ENCODE peak calls at places on chromosomes 5 and 9, in six cellular contexts. One of them, this sample, is unnamed.

GRCh38 chr9:131714821-131715220 is 25.1 kb downstream of the RAPGEF1 start:
- DNase-seq in NCI-H2171: no peak
- DNase-seq in PC-3: no peak
- DNase-seq in epithelial cell of esophagus: no peak
- DNase-seq in NB4: no peak
- DNase-seq in AG04450: no peak
- DNase-seq in this sample: no peak

GRCh38 chr9:19999491-20000057 is 210.7 kb upstream of the SLC24A2 start:
- DNase-seq in NCI-H2171: no peak
- DNase-seq in PC-3: peak; percentile 93
- DNase-seq in epithelial cell of esophagus: peak; percentile 96
- DNase-seq in NB4: peak; percentile 53
- DNase-seq in AG04450: no peak
- DNase-seq in this sample: no peak

GRCh38 chr5:138033916-138034315 is 1.0 kb upstream of the FAM13B start:
- DNase-seq in NCI-H2171: no peak
- DNase-seq in PC-3: peak; percentile 45
- DNase-seq in epithelial cell of esophagus: peak; percentile 45
- DNase-seq in NB4: no peak
- DNase-seq in AG04450: no peak
- DNase-seq in this sample: no peak

GRCh38 chr9:125932012-125932411 is 184.8 kb downstream of the PBX3 start:
- DNase-seq in NCI-H2171: no peak
- DNase-seq in PC-3: peak; percentile 96
- DNase-seq in epithelial cell of esophagus: peak; percentile 99
- DNase-seq in NB4: no peak
- DNase-seq in AG04450: peak; percentile 93
- DNase-seq in this sample: no peak

GRCh38 chr5:159965031-159965837 is 43.7 kb upstream of the TTC1 start:
- DNase-seq in NCI-H2171: no peak
- DNase-seq in PC-3: peak; percentile 69
- DNase-seq in epithelial cell of esophagus: peak; percentile 63
- DNase-seq in NB4: peak; percentile 55
- DNase-seq in AG04450: no peak
- DNase-seq in this sample: peak; percentile 43

GRCh38 chr9:88971131-88971960 is 19.9 kb upstream of the S1PR3 start:
- DNase-seq in NCI-H2171: no peak
- DNase-seq in PC-3: no peak
- DNase-seq in epithelial cell of esophagus: no peak
- DNase-seq in NB4: no peak
- DNase-seq in AG04450: no peak
- DNase-seq in this sample: no peak

GRCh38 chr9:77177894-77178794 is 810 bp downstream of the VPS13A start:
- DNase-seq in NCI-H2171: peak; percentile 26
- DNase-seq in PC-3: peak; percentile 10
- DNase-seq in epithelial cell of esophagus: peak; percentile 33
- DNase-seq in NB4: peak; percentile 69
- DNase-seq in AG04450: no peak
- DNase-seq in this sample: peak; percentile 62

GRCh38 chr9:93574900-93575705 is 1.3 kb upstream of the PHF2 start:
- DNase-seq in NCI-H2171: no peak
- DNase-seq in PC-3: no peak
- DNase-seq in epithelial cell of esophagus: no peak
- DNase-seq in NB4: no peak
- DNase-seq in AG04450: no peak
- DNase-seq in this sample: no peak

GRCh38 chr9:136847065-136847826 is 2.0 kb upstream of the PHPT1 start:
- DNase-seq in NCI-H2171: peak; percentile 47
- DNase-seq in PC-3: peak; percentile 41
- DNase-seq in epithelial cell of esophagus: peak; percentile 85
- DNase-seq in NB4: peak; percentile 68
- DNase-seq in AG04450: no peak
- DNase-seq in this sample: no peak

GRCh38 chr5:53362521-53362941 is 117.9 kb upstream of the FST start:
- DNase-seq in NCI-H2171: no peak
- DNase-seq in PC-3: peak; percentile 97
- DNase-seq in epithelial cell of esophagus: peak; percentile 99
- DNase-seq in NB4: no peak
- DNase-seq in AG04450: peak; percentile 77
- DNase-seq in this sample: no peak

GRCh38 chr9:83142389-83142788 is 79.4 kb upstream of the RASEF start:
- DNase-seq in NCI-H2171: no peak
- DNase-seq in PC-3: no peak
- DNase-seq in epithelial cell of esophagus: no peak
- DNase-seq in NB4: no peak
- DNase-seq in AG04450: no peak
- DNase-seq in this sample: no peak

GRCh38 chr5:81067406-81067805 is 107.2 kb downstream of the RASGRF2 start:
- DNase-seq in NCI-H2171: no peak
- DNase-seq in PC-3: no peak
- DNase-seq in epithelial cell of esophagus: no peak
- DNase-seq in NB4: no peak
- DNase-seq in AG04450: no peak
- DNase-seq in this sample: no peak

GRCh38 chr9:21110708-21111576 is 30.7 kb downstream of the IFNW1 start:
- DNase-seq in NCI-H2171: peak; percentile 25
- DNase-seq in PC-3: peak; percentile 79
- DNase-seq in epithelial cell of esophagus: peak; percentile 81
- DNase-seq in NB4: peak; percentile 92
- DNase-seq in AG04450: peak; percentile 56
- DNase-seq in this sample: peak; percentile 81

GRCh38 chr9:18023332-18023731 is 444.5 kb downstream of the SH3GL2 start:
- DNase-seq in NCI-H2171: no peak
- DNase-seq in PC-3: no peak
- DNase-seq in epithelial cell of esophagus: no peak
- DNase-seq in NB4: no peak
- DNase-seq in AG04450: no peak
- DNase-seq in this sample: no peak

GRCh38 chr5:6556089-6556801 is 76.6 kb downstream of the NSUN2 start:
- DNase-seq in NCI-H2171: no peak
- DNase-seq in PC-3: peak; percentile 32
- DNase-seq in epithelial cell of esophagus: no peak
- DNase-seq in NB4: no peak
- DNase-seq in AG04450: no peak
- DNase-seq in this sample: no peak

GRCh38 chr5:59025734-59026133 is 442.9 kb downstream of the RAB3C start:
- DNase-seq in NCI-H2171: no peak
- DNase-seq in PC-3: no peak
- DNase-seq in epithelial cell of esophagus: no peak
- DNase-seq in NB4: no peak
- DNase-seq in AG04450: no peak
- DNase-seq in this sample: no peak

GRCh38 chr5:41908374-41909079 is 4.4 kb downstream of the RIMOC1 start:
- DNase-seq in NCI-H2171: no peak
- DNase-seq in PC-3: no peak
- DNase-seq in epithelial cell of esophagus: peak; percentile 53
- DNase-seq in NB4: peak; percentile 22
- DNase-seq in AG04450: peak; percentile 29
- DNase-seq in this sample: peak; percentile 65

GRCh38 chr5:103546858-103547257 is 15.7 kb downstream of the NUDT12 start:
- DNase-seq in NCI-H2171: no peak
- DNase-seq in PC-3: no peak
- DNase-seq in epithelial cell of esophagus: no peak
- DNase-seq in NB4: no peak
- DNase-seq in AG04450: no peak
- DNase-seq in this sample: no peak

GRCh38 chr5:109451161-109451560 is 41.4 kb upstream of the PJA2 start:
- DNase-seq in NCI-H2171: no peak
- DNase-seq in PC-3: no peak
- DNase-seq in epithelial cell of esophagus: no peak
- DNase-seq in NB4: no peak
- DNase-seq in AG04450: no peak
- DNase-seq in this sample: no peak

GRCh38 chr5:135050244-135050767 is 16.3 kb upstream of the PITX1 start:
- DNase-seq in NCI-H2171: no peak
- DNase-seq in PC-3: no peak
- DNase-seq in epithelial cell of esophagus: no peak
- DNase-seq in NB4: no peak
- DNase-seq in AG04450: no peak
- DNase-seq in this sample: no peak

GRCh38 chr9:34190996-34191892 is 12.4 kb downstream of the UBAP1 start:
- DNase-seq in NCI-H2171: no peak
- DNase-seq in PC-3: peak; percentile 28
- DNase-seq in epithelial cell of esophagus: peak; percentile 42
- DNase-seq in NB4: peak; percentile 33
- DNase-seq in AG04450: no peak
- DNase-seq in this sample: no peak

GRCh38 chr5:170200876-170201275 is 31.9 kb upstream of the C5orf58 start:
- DNase-seq in NCI-H2171: no peak
- DNase-seq in PC-3: peak; percentile 40
- DNase-seq in epithelial cell of esophagus: no peak
- DNase-seq in NB4: no peak
- DNase-seq in AG04450: no peak
- DNase-seq in this sample: no peak

GRCh38 chr5:101045689-101046088 is 142.6 kb upstream of the ST8SIA4 start:
- DNase-seq in NCI-H2171: no peak
- DNase-seq in PC-3: peak; percentile 44
- DNase-seq in epithelial cell of esophagus: peak; percentile 13
- DNase-seq in NB4: peak; percentile 25
- DNase-seq in AG04450: no peak
- DNase-seq in this sample: peak; percentile 13

GRCh38 chr5:174825587-174825986 is 101.2 kb downstream of the MSX2 start:
- DNase-seq in NCI-H2171: no peak
- DNase-seq in PC-3: no peak
- DNase-seq in epithelial cell of esophagus: no peak
- DNase-seq in NB4: no peak
- DNase-seq in AG04450: no peak
- DNase-seq in this sample: no peak

GRCh38 chr9:120808931-120809330 is 15.7 kb upstream of the FBXW2 start:
- DNase-seq in NCI-H2171: no peak
- DNase-seq in PC-3: no peak
- DNase-seq in epithelial cell of esophagus: no peak
- DNase-seq in NB4: no peak
- DNase-seq in AG04450: no peak
- DNase-seq in this sample: no peak

GRCh38 chr5:171946382-171946781 is 60.1 kb downstream of the FBXW11 start:
- DNase-seq in NCI-H2171: no peak
- DNase-seq in PC-3: peak; percentile 25
- DNase-seq in epithelial cell of esophagus: no peak
- DNase-seq in NB4: no peak
- DNase-seq in AG04450: no peak
- DNase-seq in this sample: no peak

GRCh38 chr5:122965111-122965510 is 71.4 kb downstream of the PPIC start:
- DNase-seq in NCI-H2171: no peak
- DNase-seq in PC-3: no peak
- DNase-seq in epithelial cell of esophagus: no peak
- DNase-seq in NB4: no peak
- DNase-seq in AG04450: no peak
- DNase-seq in this sample: no peak

GRCh38 chr9:5008206-5008605 is 23.1 kb downstream of the JAK2 start:
- DNase-seq in NCI-H2171: no peak
- DNase-seq in PC-3: no peak
- DNase-seq in epithelial cell of esophagus: no peak
- DNase-seq in NB4: no peak
- DNase-seq in AG04450: no peak
- DNase-seq in this sample: no peak

GRCh38 chr5:151047814-151048425 is 27.5 kb downstream of the GPX3 start:
- DNase-seq in NCI-H2171: no peak
- DNase-seq in PC-3: peak; percentile 22
- DNase-seq in epithelial cell of esophagus: peak; percentile 42
- DNase-seq in NB4: peak; percentile 34
- DNase-seq in AG04450: no peak
- DNase-seq in this sample: no peak

GRCh38 chr5:97134634-97135033 is 7.8 kb downstream of the LIX1 start:
- DNase-seq in NCI-H2171: no peak
- DNase-seq in PC-3: no peak
- DNase-seq in epithelial cell of esophagus: no peak
- DNase-seq in NB4: no peak
- DNase-seq in AG04450: no peak
- DNase-seq in this sample: no peak

GRCh38 chr5:128213340-128213739 is 129.8 kb downstream of the SLC12A2 start:
- DNase-seq in NCI-H2171: peak; percentile 17
- DNase-seq in PC-3: peak; percentile 84
- DNase-seq in epithelial cell of esophagus: peak; percentile 77
- DNase-seq in NB4: peak; percentile 77
- DNase-seq in AG04450: no peak
- DNase-seq in this sample: peak; percentile 61

GRCh38 chr9:96854073-96854876 is at the start of gene ZNF782:
- DNase-seq in NCI-H2171: peak; percentile 96
- DNase-seq in PC-3: peak; percentile 91
- DNase-seq in epithelial cell of esophagus: peak; percentile 95
- DNase-seq in NB4: peak; percentile 92
- DNase-seq in AG04450: peak; percentile 85
- DNase-seq in this sample: peak; percentile 92

GRCh38 chr9:127204771-127205470 is 59.7 kb upstream of the GARNL3 start:
- DNase-seq in NCI-H2171: peak; percentile 56
- DNase-seq in PC-3: peak; percentile 33
- DNase-seq in epithelial cell of esophagus: no peak
- DNase-seq in NB4: peak; percentile 78
- DNase-seq in AG04450: no peak
- DNase-seq in this sample: peak; percentile 48

GRCh38 chr5:140151719-140152609 is 23.0 kb upstream of the CYSTM1 start:
- DNase-seq in NCI-H2171: no peak
- DNase-seq in PC-3: no peak
- DNase-seq in epithelial cell of esophagus: no peak
- DNase-seq in NB4: no peak
- DNase-seq in AG04450: no peak
- DNase-seq in this sample: no peak

GRCh38 chr5:52892242-52892878 is 96.8 kb upstream of the ITGA2 start:
- DNase-seq in NCI-H2171: no peak
- DNase-seq in PC-3: no peak
- DNase-seq in epithelial cell of esophagus: peak; percentile 13
- DNase-seq in NB4: no peak
- DNase-seq in AG04450: no peak
- DNase-seq in this sample: no peak

GRCh38 chr9:133113163-133113927 is 7.7 kb downstream of the RALGDS start:
- DNase-seq in NCI-H2171: no peak
- DNase-seq in PC-3: no peak
- DNase-seq in epithelial cell of esophagus: no peak
- DNase-seq in NB4: no peak
- DNase-seq in AG04450: no peak
- DNase-seq in this sample: no peak

GRCh38 chr5:133431326-133431725 is 181.0 kb downstream of the FSTL4 start:
- DNase-seq in NCI-H2171: no peak
- DNase-seq in PC-3: no peak
- DNase-seq in epithelial cell of esophagus: no peak
- DNase-seq in NB4: no peak
- DNase-seq in AG04450: no peak
- DNase-seq in this sample: no peak